ENCODE peak calls at places on chromosome X, in six cellular contexts. One of them, this sample, is unnamed.

GRCh38 chrX:78321809-78322208 is 5.6 kb downstream of the CYSLTR1 start:
- DNase-seq in C1 segment of cervical spinal cord: peak
- DNase-seq in mesothelial cell of epicardium: no peak
- DNase-seq in K562: no peak
- DNase-seq in MG63: no peak
- DNase-seq in activated CD4-positive, alpha-beta memory T cell treated with anti-CD3 and anti-CD28 coated beads for 36 hours: peak
- DNase-seq in this sample: peak

GRCh38 chrX:24692305-24692704 is 1.4 kb upstream of the POLA1 start:
- DNase-seq in C1 segment of cervical spinal cord: no peak
- DNase-seq in mesothelial cell of epicardium: no peak
- DNase-seq in K562: no peak
- DNase-seq in MG63: no peak
- DNase-seq in activated CD4-positive, alpha-beta memory T cell treated with anti-CD3 and anti-CD28 coated beads for 36 hours: no peak
- DNase-seq in this sample: no peak

GRCh38 chrX:77347572-77347971 is 99.6 kb upstream of the FGF16 start:
- DNase-seq in C1 segment of cervical spinal cord: no peak
- DNase-seq in mesothelial cell of epicardium: no peak
- DNase-seq in K562: no peak
- DNase-seq in MG63: peak
- DNase-seq in activated CD4-positive, alpha-beta memory T cell treated with anti-CD3 and anti-CD28 coated beads for 36 hours: no peak
- DNase-seq in this sample: no peak

GRCh38 chrX:21708116-21708515 is 49.8 kb downstream of the SMPX start:
- DNase-seq in C1 segment of cervical spinal cord: no peak
- DNase-seq in mesothelial cell of epicardium: no peak
- DNase-seq in K562: no peak
- DNase-seq in MG63: no peak
- DNase-seq in activated CD4-positive, alpha-beta memory T cell treated with anti-CD3 and anti-CD28 coated beads for 36 hours: no peak
- DNase-seq in this sample: no peak

GRCh38 chrX:23387826-23388225 is 53.2 kb downstream of the PTCHD1 start:
- DNase-seq in C1 segment of cervical spinal cord: no peak
- DNase-seq in mesothelial cell of epicardium: no peak
- DNase-seq in K562: no peak
- DNase-seq in MG63: no peak
- DNase-seq in activated CD4-positive, alpha-beta memory T cell treated with anti-CD3 and anti-CD28 coated beads for 36 hours: no peak
- DNase-seq in this sample: no peak

GRCh38 chrX:115892787-115893671 is 277.5 kb upstream of the AGTR2 start:
- DNase-seq in C1 segment of cervical spinal cord: peak
- DNase-seq in mesothelial cell of epicardium: no peak
- DNase-seq in K562: peak
- DNase-seq in MG63: no peak
- DNase-seq in activated CD4-positive, alpha-beta memory T cell treated with anti-CD3 and anti-CD28 coated beads for 36 hours: no peak
- DNase-seq in this sample: no peak

GRCh38 chrX:70535198-70535597 is 90.6 kb downstream of the DLG3 start:
- DNase-seq in C1 segment of cervical spinal cord: no peak
- DNase-seq in mesothelial cell of epicardium: no peak
- DNase-seq in K562: no peak
- DNase-seq in MG63: no peak
- DNase-seq in activated CD4-positive, alpha-beta memory T cell treated with anti-CD3 and anti-CD28 coated beads for 36 hours: no peak
- DNase-seq in this sample: no peak

GRCh38 chrX:53684415-53685192 is 1.9 kb downstream of the HUWE1 start:
- DNase-seq in C1 segment of cervical spinal cord: no peak
- DNase-seq in mesothelial cell of epicardium: no peak
- DNase-seq in K562: no peak
- DNase-seq in MG63: no peak
- DNase-seq in activated CD4-positive, alpha-beta memory T cell treated with anti-CD3 and anti-CD28 coated beads for 36 hours: no peak
- DNase-seq in this sample: no peak

GRCh38 chrX:80808854-80809493 is 703 bp downstream of the BRWD3 start:
- DNase-seq in C1 segment of cervical spinal cord: peak
- DNase-seq in mesothelial cell of epicardium: no peak
- DNase-seq in K562: peak
- DNase-seq in MG63: peak
- DNase-seq in activated CD4-positive, alpha-beta memory T cell treated with anti-CD3 and anti-CD28 coated beads for 36 hours: peak
- DNase-seq in this sample: peak

GRCh38 chrX:1248381-1249061 is 20.1 kb upstream of the CSF2RA start:
- DNase-seq in C1 segment of cervical spinal cord: peak
- DNase-seq in mesothelial cell of epicardium: peak
- DNase-seq in K562: no peak
- DNase-seq in MG63: no peak
- DNase-seq in activated CD4-positive, alpha-beta memory T cell treated with anti-CD3 and anti-CD28 coated beads for 36 hours: peak
- DNase-seq in this sample: peak

GRCh38 chrX:3950373-3950772 is 236.9 kb upstream of the PRKX start:
- DNase-seq in C1 segment of cervical spinal cord: no peak
- DNase-seq in mesothelial cell of epicardium: no peak
- DNase-seq in K562: no peak
- DNase-seq in MG63: peak
- DNase-seq in activated CD4-positive, alpha-beta memory T cell treated with anti-CD3 and anti-CD28 coated beads for 36 hours: no peak
- DNase-seq in this sample: no peak

GRCh38 chrX:38664285-38664684 is 102.9 kb downstream of the TSPAN7 start:
- DNase-seq in C1 segment of cervical spinal cord: no peak
- DNase-seq in mesothelial cell of epicardium: no peak
- DNase-seq in K562: peak
- DNase-seq in MG63: no peak
- DNase-seq in activated CD4-positive, alpha-beta memory T cell treated with anti-CD3 and anti-CD28 coated beads for 36 hours: no peak
- DNase-seq in this sample: peak

GRCh38 chrX:116409224-116409623 is 27.2 kb upstream of the SLC6A14 start:
- DNase-seq in C1 segment of cervical spinal cord: no peak
- DNase-seq in mesothelial cell of epicardium: no peak
- DNase-seq in K562: no peak
- DNase-seq in MG63: no peak
- DNase-seq in activated CD4-positive, alpha-beta memory T cell treated with anti-CD3 and anti-CD28 coated beads for 36 hours: no peak
- DNase-seq in this sample: no peak

GRCh38 chrX:72054776-72055495 is 76.8 kb downstream of the RTL5 start:
- DNase-seq in C1 segment of cervical spinal cord: no peak
- DNase-seq in mesothelial cell of epicardium: no peak
- DNase-seq in K562: no peak
- DNase-seq in MG63: no peak
- DNase-seq in activated CD4-positive, alpha-beta memory T cell treated with anti-CD3 and anti-CD28 coated beads for 36 hours: no peak
- DNase-seq in this sample: no peak

GRCh38 chrX:56804867-56805266 is 75.8 kb downstream of the NBDY start:
- DNase-seq in C1 segment of cervical spinal cord: no peak
- DNase-seq in mesothelial cell of epicardium: no peak
- DNase-seq in K562: no peak
- DNase-seq in MG63: no peak
- DNase-seq in activated CD4-positive, alpha-beta memory T cell treated with anti-CD3 and anti-CD28 coated beads for 36 hours: no peak
- DNase-seq in this sample: no peak

GRCh38 chrX:136880003-136880451 is 498 bp downstream of the RBMX start:
- DNase-seq in C1 segment of cervical spinal cord: no peak
- DNase-seq in mesothelial cell of epicardium: peak
- DNase-seq in K562: no peak
- DNase-seq in MG63: peak
- DNase-seq in activated CD4-positive, alpha-beta memory T cell treated with anti-CD3 and anti-CD28 coated beads for 36 hours: no peak
- DNase-seq in this sample: peak

GRCh38 chrX:84709987-84710386 is 207.7 kb upstream of the HDX start:
- DNase-seq in C1 segment of cervical spinal cord: no peak
- DNase-seq in mesothelial cell of epicardium: no peak
- DNase-seq in K562: no peak
- DNase-seq in MG63: no peak
- DNase-seq in activated CD4-positive, alpha-beta memory T cell treated with anti-CD3 and anti-CD28 coated beads for 36 hours: no peak
- DNase-seq in this sample: no peak

GRCh38 chrX:132631579-132632232 is 142.9 kb upstream of the MBNL3 start:
- DNase-seq in C1 segment of cervical spinal cord: no peak
- DNase-seq in mesothelial cell of epicardium: no peak
- DNase-seq in K562: peak
- DNase-seq in MG63: no peak
- DNase-seq in activated CD4-positive, alpha-beta memory T cell treated with anti-CD3 and anti-CD28 coated beads for 36 hours: no peak
- DNase-seq in this sample: no peak

GRCh38 chrX:109845996-109846395 is 112.9 kb upstream of the ACSL4 start:
- DNase-seq in C1 segment of cervical spinal cord: no peak
- DNase-seq in mesothelial cell of epicardium: no peak
- DNase-seq in K562: no peak
- DNase-seq in MG63: no peak
- DNase-seq in activated CD4-positive, alpha-beta memory T cell treated with anti-CD3 and anti-CD28 coated beads for 36 hours: no peak
- DNase-seq in this sample: no peak

GRCh38 chrX:102959471-102959870 is 22.4 kb downstream of the RAB40AL start:
- DNase-seq in C1 segment of cervical spinal cord: no peak
- DNase-seq in mesothelial cell of epicardium: no peak
- DNase-seq in K562: no peak
- DNase-seq in MG63: peak
- DNase-seq in activated CD4-positive, alpha-beta memory T cell treated with anti-CD3 and anti-CD28 coated beads for 36 hours: no peak
- DNase-seq in this sample: no peak

This sample was measured in activated CD8-positive, alpha-beta T cell treated with anti-CD3 and anti-CD28 coated beads for 36 hours.